ENCODE peak calls at places on chromosome 18, in four cellular contexts. Q is thoracic aorta, V is retinal pigment epithelial cell, Y is left lung. F is an unnamed sample.
A peak's percentile ranks its signal among the peaks of the same experiment; 100 is the strongest.

GRCh38 chr18:2655954-2656236 is 369 bp downstream of the SMCHD1 start:
- DNase-seq in Q (peak; percentile 8), V (no peak), Y (no peak), F (no peak)

GRCh38 chr18:54023471-54023870 is 201.0 kb downstream of the MBD2 start:
- DNase-seq in Q (no peak), V (no peak), Y (no peak), F (no peak)

GRCh38 chr18:11105463-11105862 is 43.9 kb downstream of the PIEZO2 start:
- DNase-seq in Q (no peak), V (no peak), Y (no peak), F (no peak)

GRCh38 chr18:56461151-56461550 is 177.2 kb downstream of the TXNL1 start:
- DNase-seq in Q (no peak), V (no peak), Y (no peak), F (no peak)

GRCh38 chr18:23068692-23069305 is 66.5 kb upstream of the CABLES1 start:
- DNase-seq in Q (no peak), V (no peak), Y (no peak), F (no peak)

GRCh38 chr18:32884543-32884942 is 111.7 kb upstream of the KLHL14 start:
- DNase-seq in Q (no peak), V (no peak), Y (no peak), F (no peak)

GRCh38 chr18:9513971-9514512 is 38.7 kb downstream of the RALBP1 start:
- DNase-seq in Q (no peak), V (no peak), Y (no peak), F (no peak)

GRCh38 chr18:74722237-74722636 is 124.6 kb downstream of the ZNF407 start:
- DNase-seq in Q (no peak), V (no peak), Y (no peak), F (no peak)

GRCh38 chr18:10006261-10006903 is 92.6 kb downstream of the VAPA start:
- DNase-seq in Q (no peak), V (no peak), Y (no peak), F (no peak)